ENCODE peak calls at places on chromosomes 12 and 14, in four cellular contexts. B, I, N and F are unnamed samples.

GRCh38 chr12:30930238-30931010 is 3.9 kb downstream of the TSPAN11 start:
- DNase-seq in B (no peak), I (no peak), N (no peak), F (no peak)

GRCh38 chr12:5872745-5873144 is 72.3 kb downstream of the ANO2 start:
- DNase-seq in B (no peak), I (no peak), N (no peak), F (no peak)

GRCh38 chr14:34297786-34298520 is 164.1 kb downstream of the SPTSSA start:
- DNase-seq in B (no peak), I (no peak), N (no peak), F (no peak)

GRCh38 chr12:49930515-49931288 is 19.8 kb upstream of the AQP2 start:
- DNase-seq in B (peak), I (no peak), N (no peak), F (peak)

GRCh38 chr12:75738486-75738885 is 227.1 kb upstream of the KRR1 start:
- DNase-seq in B (peak), I (no peak), N (no peak), F (peak)

GRCh38 chr14:64684091-64684490 is 20.1 kb upstream of the PLEKHG3 start:
- DNase-seq in B (peak), I (no peak), N (no peak), F (peak)

GRCh38 chr14:81224222-81224621 is 3.5 kb upstream of the GTF2A1 start:
- DNase-seq in B (no peak), I (no peak), N (no peak), F (no peak)

GRCh38 chr12:3803865-3804472 is 51.1 kb upstream of the CRACR2A start:
- DNase-seq in B (peak), I (peak), N (peak), F (peak)

GRCh38 chr14:72810201-72810600 is 83.7 kb downstream of the DPF3 start:
- DNase-seq in B (no peak), I (no peak), N (no peak), F (no peak)

GRCh38 chr14:64763801-64764511 is 59.7 kb downstream of the PLEKHG3 start:
- DNase-seq in B (peak), I (no peak), N (no peak), F (no peak)

GRCh38 chr14:105484997-105485393 is 1.7 kb upstream of the CRIP1 start:
- DNase-seq in B (no peak), I (no peak), N (no peak), F (no peak)

GRCh38 chr12:123389560-123390351 is 5.8 kb downstream of the KMT5A start:
- DNase-seq in B (peak), I (peak), N (peak), F (no peak)

GRCh38 chr12:71476513-71476912 is 36.9 kb downstream of the LGR5 start:
- DNase-seq in B (peak), I (peak), N (no peak), F (peak)

GRCh38 chr14:90831821-90832220 is 15.6 kb upstream of the TTC7B start:
- DNase-seq in B (no peak), I (no peak), N (no peak), F (no peak)

GRCh38 chr12:28108599-28108998 is 81.7 kb upstream of the CCDC91 start:
- DNase-seq in B (peak), I (no peak), N (no peak), F (no peak)

GRCh38 chr14:97902630-97903029 is 1105.4 kb downstream of the VRK1 start:
- DNase-seq in B (no peak), I (no peak), N (no peak), F (no peak)

GRCh38 chr14:22886500-22887259 is 3.7 kb downstream of the REM2 start:
- DNase-seq in B (peak), I (no peak), N (peak), F (peak)

GRCh38 chr12:65827827-65828231 is 3.5 kb downstream of the HMGA2 start:
- DNase-seq in B (peak), I (no peak), N (no peak), F (no peak)

GRCh38 chr14:74653386-74654138 is 41.5 kb upstream of the LTBP2 start:
- DNase-seq in B (no peak), I (no peak), N (no peak), F (peak)

GRCh38 chr14:44369401-44370123 is 137.5 kb downstream of the FSCB start:
- DNase-seq in B (no peak), I (no peak), N (no peak), F (no peak)

GRCh38 chr14:89503458-89503996 is 86.5 kb upstream of the FOXN3 start:
- DNase-seq in B (no peak), I (no peak), N (no peak), F (no peak)

GRCh38 chr14:88919502-88919901 is 95.1 kb downstream of the TTC8 start:
- DNase-seq in B (no peak), I (no peak), N (no peak), F (no peak)

GRCh38 chr14:60250318-60251035 is 1.5 kb downstream of the PPM1A start:
- DNase-seq in B (peak), I (peak), N (no peak), F (peak)

GRCh38 chr12:127677537-127678131 is 589.3 kb upstream of the TMEM132C start:
- DNase-seq in B (peak), I (peak), N (peak), F (peak)